ENCODE peak calls at places on chromosomes 2 and 18, in seven cellular contexts. S is tibial artery; X is kidney; Y is GM23248; V is activated CD4-positive, alpha-beta T cell treated with anti-CD3 and anti-CD28 coated beads, Interleukin-2, amount 50 U/mL, for 1 hour; W is M059J; H is aorta. U is an unnamed sample.

GRCh38 chr2:18701981-18702380 is 112.6 kb upstream of the NT5C1B start:
- DNase-seq in S (no peak), X (no peak), Y (peak), V (no peak), W (peak), H (no peak), U (no peak)

GRCh38 chr2:77458216-77458615 is 64.0 kb downstream of the LRRTM4 start:
- DNase-seq in S (no peak), X (no peak), Y (no peak), V (no peak), W (no peak), H (no peak), U (no peak)

GRCh38 chr2:228614741-228615140 is 433.3 kb upstream of the SPHKAP start:
- DNase-seq in S (no peak), X (no peak), Y (no peak), V (no peak), W (no peak), H (no peak), U (no peak)

GRCh38 chr2:182435754-182436153 is 8.9 kb upstream of the PDE1A start:
- DNase-seq in S (no peak), X (no peak), Y (peak), V (no peak), W (peak), H (no peak), U (no peak)

GRCh38 chr2:156537147-156537546 is 101.0 kb downstream of the GPD2 start:
- DNase-seq in S (no peak), X (no peak), Y (peak), V (no peak), W (peak), H (no peak), U (no peak)

GRCh38 chr2:140895378-140895777 is 1235.4 kb downstream of the LRP1B start:
- DNase-seq in S (no peak), X (no peak), Y (no peak), V (no peak), W (no peak), H (no peak), U (no peak)

GRCh38 chr2:241109210-241110088 is 7.4 kb upstream of the MTERF4 start:
- DNase-seq in S (no peak), X (no peak), Y (no peak), V (no peak), W (no peak), H (no peak), U (no peak)

GRCh38 chr2:178205853-178206516 is 11.7 kb downstream of the OSBPL6 start:
- DNase-seq in S (no peak), X (no peak), Y (peak), V (no peak), W (peak), H (no peak), U (no peak)

GRCh38 chr2:68709421-68709911 is 25.1 kb upstream of the ARHGAP25 start:
- DNase-seq in S (no peak), X (no peak), Y (peak), V (no peak), W (peak), H (no peak), U (no peak)

GRCh38 chr2:239252433-239253200 is 148.2 kb downstream of the HDAC4 start:
- DNase-seq in S (no peak), X (peak), Y (peak), V (no peak), W (no peak), H (peak), U (no peak)

GRCh38 chr2:98165516-98166071 is 78.6 kb downstream of the VWA3B start:
- DNase-seq in S (no peak), X (no peak), Y (no peak), V (no peak), W (no peak), H (no peak), U (no peak)

GRCh38 chr2:28543316-28544068 is 47.6 kb downstream of the PLB1 start:
- DNase-seq in S (no peak), X (no peak), Y (peak), V (no peak), W (no peak), H (no peak), U (no peak)

GRCh38 chr18:62578980-62579511 is 56.2 kb downstream of the ZCCHC2 start:
- DNase-seq in S (no peak), X (no peak), Y (no peak), V (no peak), W (no peak), H (no peak), U (no peak)

GRCh38 chr2:43227830-43228280 is 1.4 kb upstream of the ZFP36L2 start:
- DNase-seq in S (no peak), X (no peak), Y (no peak), V (no peak), W (no peak), H (no peak), U (no peak)

GRCh38 chr2:96768083-96768561 is 7.4 kb downstream of the CNNM4 start:
- DNase-seq in S (no peak), X (no peak), Y (no peak), V (no peak), W (no peak), H (no peak), U (no peak)

GRCh38 chr2:173667415-173667814 is 297.8 kb downstream of the SP3 start:
- DNase-seq in S (no peak), X (no peak), Y (no peak), V (no peak), W (no peak), H (no peak), U (no peak)

GRCh38 chr2:180761224-180761623 is 219.2 kb upstream of the UBE2E3 start:
- DNase-seq in S (no peak), X (no peak), Y (peak), V (no peak), W (peak), H (no peak), U (no peak)

GRCh38 chr2:200587007-200587616 is 1.3 kb downstream of the AOX1 start:
- DNase-seq in S (no peak), X (peak), Y (no peak), V (no peak), W (no peak), H (no peak), U (no peak)

GRCh38 chr2:208867374-208867773 is 460.8 kb downstream of the PTH2R start:
- DNase-seq in S (no peak), X (no peak), Y (no peak), V (no peak), W (no peak), H (no peak), U (no peak)

GRCh38 chr18:59459352-59460059 is 100.4 kb upstream of the LMAN1 start:
- DNase-seq in S (no peak), X (no peak), Y (peak), V (no peak), W (peak), H (no peak), U (no peak)

GRCh38 chr2:38159621-38160020 is 83.7 kb upstream of the CYP1B1 start:
- DNase-seq in S (no peak), X (no peak), Y (no peak), V (no peak), W (no peak), H (no peak), U (no peak)

GRCh38 chr2:98720286-98720685 is 10.6 kb downstream of the MGAT4A start:
- DNase-seq in S (no peak), X (no peak), Y (no peak), V (no peak), W (no peak), H (no peak), U (no peak)

GRCh38 chr2:24907106-24907505 is 12.9 kb downstream of the ADCY3 start:
- DNase-seq in S (no peak), X (peak), Y (peak), V (no peak), W (peak), H (peak), U (no peak)

GRCh38 chr2:6652271-6652670 is 213.4 kb downstream of the CMPK2 start:
- DNase-seq in S (no peak), X (no peak), Y (no peak), V (no peak), W (no peak), H (no peak), U (no peak)

GRCh38 chr2:58800846-58801245 is 559.7 kb upstream of the FANCL start:
- DNase-seq in S (no peak), X (no peak), Y (no peak), V (no peak), W (no peak), H (no peak), U (no peak)

GRCh38 chr2:88735133-88735532 is 43.7 kb downstream of the RPIA start:
- DNase-seq in S (no peak), X (no peak), Y (no peak), V (no peak), W (no peak), H (no peak), U (no peak)

GRCh38 chr2:226561962-226562361 is 237.7 kb downstream of the IRS1 start:
- DNase-seq in S (no peak), X (no peak), Y (no peak), V (no peak), W (peak), H (no peak), U (no peak)

GRCh38 chr2:45788401-45788800 is 136.9 kb downstream of the PRKCE start:
- DNase-seq in S (no peak), X (no peak), Y (no peak), V (no peak), W (no peak), H (no peak), U (no peak)

GRCh38 chr2:37489536-37489935 is 145.1 kb downstream of the QPCT start:
- DNase-seq in S (no peak), X (no peak), Y (peak), V (no peak), W (no peak), H (no peak), U (no peak)

U was measured in chondrocyte.